ENCODE peak calls at places on chromosomes 5 and 9, in nine cellular contexts. Z is activated CD4-positive, alpha-beta T cell treated with anti-CD3 and anti-CD28 coated beads, Interleukin-2, amount 50 U/mL, for 1 hour; A is left ventricle myocardium inferior; E is GM04504; K is stromal cell of bone marrow; F is activated effector memory CD4-positive, alpha-beta T cell treated with anti-CD3 and anti-CD28 coated beads, Interleukin-2, amount 50 U/mL, for 16 hours; V is central memory CD4-positive, alpha-beta T cell; S is germinal center; I is T-cell. J is an unnamed sample.

GRCh38 chr5:54669285-54669684 is 151.7 kb downstream of the SNX18 start:
- DNase-seq in I (no peak), F (no peak), S (no peak), Z (no peak), K (no peak), A (no peak), E (no peak), V (no peak), J (no peak)

GRCh38 chr5:76443399-76443798 is 40.3 kb downstream of the IQGAP2 start:
- DNase-seq in E (no peak), A (no peak), V (no peak), F (no peak), I (no peak), Z (no peak), K (no peak), S (no peak), J (no peak)

GRCh38 chr5:169499990-169500389 is 83.6 kb upstream of the SPDL1 start:
- DNase-seq in K (no peak), V (no peak), Z (no peak), A (no peak), F (no peak), I (no peak), E (no peak), S (no peak), J (no peak)

GRCh38 chr5:150409638-150410523 is 2.8 kb downstream of the CD74 start:
- DNase-seq in A (peak), E (peak), S (no peak), V (peak), Z (peak), I (peak), K (peak), F (peak), J (peak)

GRCh38 chr9:14383296-14383695 is 69.4 kb upstream of the NFIB start:
- DNase-seq in S (no peak), I (no peak), F (no peak), K (peak), E (no peak), A (no peak), V (no peak), Z (no peak), J (peak)

GRCh38 chr5:95380103-95380628 is 11.0 kb upstream of the FAM81B start:
- DNase-seq in K (no peak), I (no peak), Z (no peak), S (no peak), V (no peak), A (no peak), F (no peak), E (no peak), J (no peak)

GRCh38 chr9:35726876-35727438 is 5.0 kb downstream of the TLN1 start:
- DNase-seq in S (peak), K (no peak), I (peak), F (peak), Z (peak), E (no peak), V (no peak), A (no peak), J (peak)

GRCh38 chr5:56269216-56269927 is 36.2 kb upstream of the ANKRD55 start:
- DNase-seq in E (no peak), Z (no peak), S (peak), F (no peak), A (no peak), V (peak), K (peak), I (peak), J (no peak)

GRCh38 chr5:169875091-169875727 is 105.1 kb downstream of the INSYN2B start:
- DNase-seq in I (no peak), A (no peak), F (no peak), S (no peak), K (no peak), Z (no peak), E (peak), V (no peak), J (peak)

GRCh38 chr5:60668715-60669304 is 31.2 kb downstream of the DEPDC1B start:
- DNase-seq in K (peak), A (no peak), V (peak), F (no peak), S (peak), I (no peak), E (no peak), Z (no peak), J (no peak)

GRCh38 chr5:151758430-151759241 is at the start of gene ATOX1:
- DNase-seq in K (peak), E (peak), I (peak), F (peak), S (peak), Z (peak), A (peak), V (peak), J (peak)

J was measured in left cardiac atrium.